ENCODE peak calls at places on chromosomes 1 and 21, in seven cellular contexts. One of them, this sample, is unnamed. For H3K4me1, the result is how much of the 10 kb centered on the place peaks cover.

GRCh38 chr1:1100296-1100695 is 15.6 kb downstream of the C1orf159 start:
- DNase-seq in transverse colon: peak
- DNase-seq in psoas muscle: no peak
- DNase-seq in endodermal cell: no peak
- DNase-seq in sigmoid colon: no peak
- DNase-seq in adrenal gland: no peak
- DNase-seq in tibial artery: peak
- DNase-seq in this sample: peak

GRCh38 chr1:2505461-2505994 is 20.9 kb downstream of the PANK4 start:
- DNase-seq in psoas muscle: no peak
- DNase-seq in endodermal cell: no peak
- DNase-seq in tibial artery: no peak
- DNase-seq in adrenal gland: no peak
- DNase-seq in transverse colon: no peak
- DNase-seq in sigmoid colon: no peak
- DNase-seq in this sample: no peak

GRCh38 chr1:17239420-17239819 is 9.5 kb upstream of the PADI3 start:
- DNase-seq in endodermal cell: peak
- DNase-seq in sigmoid colon: no peak
- DNase-seq in tibial artery: no peak
- DNase-seq in transverse colon: peak
- DNase-seq in psoas muscle: peak
- DNase-seq in adrenal gland: peak
- DNase-seq in this sample: no peak

GRCh38 chr1:183391863-183392262 is 26.3 kb downstream of the NMNAT2 start:
- DNase-seq in tibial artery: no peak
- DNase-seq in transverse colon: no peak
- DNase-seq in sigmoid colon: no peak
- DNase-seq in adrenal gland: no peak
- DNase-seq in endodermal cell: no peak
- DNase-seq in psoas muscle: no peak
- DNase-seq in this sample: no peak

GRCh38 chr1:228321478-228321877 is 85.2 kb downstream of the TRIM11 start:
- DNase-seq in tibial artery: peak
- DNase-seq in transverse colon: no peak
- DNase-seq in endodermal cell: peak
- DNase-seq in sigmoid colon: no peak
- DNase-seq in psoas muscle: no peak
- DNase-seq in adrenal gland: no peak
- DNase-seq in this sample: no peak

GRCh38 chr1:159179906-159180305 is 8.5 kb downstream of the CADM3 start:
- DNase-seq in psoas muscle: no peak
- DNase-seq in transverse colon: no peak
- DNase-seq in tibial artery: no peak
- DNase-seq in adrenal gland: no peak
- DNase-seq in endodermal cell: no peak
- DNase-seq in sigmoid colon: no peak
- DNase-seq in this sample: no peak

GRCh38 chr1:245475116-245475515 is 320.3 kb downstream of the KIF26B start:
- DNase-seq in transverse colon: no peak
- DNase-seq in sigmoid colon: no peak
- DNase-seq in adrenal gland: no peak
- DNase-seq in endodermal cell: no peak
- DNase-seq in psoas muscle: no peak
- DNase-seq in tibial artery: no peak
- DNase-seq in this sample: no peak

GRCh38 chr1:195045072-195045471 is 1563.2 kb downstream of the KCNT2 start:
- DNase-seq in tibial artery: no peak
- DNase-seq in psoas muscle: no peak
- DNase-seq in adrenal gland: no peak
- DNase-seq in sigmoid colon: no peak
- DNase-seq in endodermal cell: no peak
- DNase-seq in transverse colon: no peak
- DNase-seq in this sample: no peak

DNA sequence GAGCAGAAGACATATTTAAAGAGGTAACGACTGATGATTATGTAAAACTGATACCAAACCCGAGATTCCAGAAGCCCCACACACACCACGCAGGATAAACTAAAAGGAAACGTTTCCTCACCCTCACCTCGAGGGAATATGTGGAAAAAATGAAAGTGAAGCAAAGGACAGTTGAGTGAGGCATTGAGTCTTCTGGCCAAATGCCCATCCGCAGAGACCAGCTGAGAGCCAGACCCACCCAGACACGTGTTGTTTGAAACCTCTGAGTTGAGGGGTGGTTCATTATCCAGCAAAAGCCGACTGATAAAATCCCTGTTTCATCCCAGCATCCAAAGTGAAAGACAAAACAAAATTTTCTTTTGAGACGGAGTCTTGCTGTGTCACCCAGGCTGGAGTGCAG is 29.6 kb upstream of the PCBP3 start:
- DNase-seq in transverse colon: no peak
- DNase-seq in tibial artery: peak
- DNase-seq in endodermal cell: no peak
- DNase-seq in adrenal gland: no peak
- DNase-seq in sigmoid colon: no peak
- DNase-seq in psoas muscle: no peak
- DNase-seq in this sample: no peak
- H3K27ac ChIP-seq in transverse colon: no peak
- H3K27ac ChIP-seq in tibial artery: no peak
- H3K27ac ChIP-seq in endodermal cell: no peak
- H3K27ac ChIP-seq in adrenal gland: no peak
- H3K27ac ChIP-seq in sigmoid colon: no peak
- H3K27ac ChIP-seq in psoas muscle: no peak
- H3K27ac ChIP-seq in this sample: no peak

GRCh38 chr1:192555399-192555798 is 20.2 kb upstream of the RGS1 start:
- DNase-seq in adrenal gland: no peak
- DNase-seq in endodermal cell: no peak
- DNase-seq in psoas muscle: no peak
- DNase-seq in tibial artery: no peak
- DNase-seq in sigmoid colon: no peak
- DNase-seq in transverse colon: no peak
- DNase-seq in this sample: no peak

GRCh38 chr1:192554904-192555303 is 20.7 kb upstream of the RGS1 start:
- DNase-seq in tibial artery: no peak
- DNase-seq in transverse colon: no peak
- DNase-seq in endodermal cell: no peak
- DNase-seq in psoas muscle: no peak
- DNase-seq in adrenal gland: no peak
- DNase-seq in sigmoid colon: no peak
- DNase-seq in this sample: no peak

GRCh38 chr1:192563129-192563528 is 12.4 kb upstream of the RGS1 start:
- DNase-seq in transverse colon: no peak
- DNase-seq in tibial artery: no peak
- DNase-seq in endodermal cell: no peak
- DNase-seq in adrenal gland: no peak
- DNase-seq in psoas muscle: no peak
- DNase-seq in sigmoid colon: no peak
- DNase-seq in this sample: no peak

GRCh38 chr1:192557841-192558595 is 17.6 kb upstream of the RGS1 start:
- DNase-seq in sigmoid colon: no peak
- DNase-seq in tibial artery: no peak
- DNase-seq in endodermal cell: no peak
- DNase-seq in psoas muscle: no peak
- DNase-seq in adrenal gland: no peak
- DNase-seq in transverse colon: no peak
- DNase-seq in this sample: no peak

DNA sequence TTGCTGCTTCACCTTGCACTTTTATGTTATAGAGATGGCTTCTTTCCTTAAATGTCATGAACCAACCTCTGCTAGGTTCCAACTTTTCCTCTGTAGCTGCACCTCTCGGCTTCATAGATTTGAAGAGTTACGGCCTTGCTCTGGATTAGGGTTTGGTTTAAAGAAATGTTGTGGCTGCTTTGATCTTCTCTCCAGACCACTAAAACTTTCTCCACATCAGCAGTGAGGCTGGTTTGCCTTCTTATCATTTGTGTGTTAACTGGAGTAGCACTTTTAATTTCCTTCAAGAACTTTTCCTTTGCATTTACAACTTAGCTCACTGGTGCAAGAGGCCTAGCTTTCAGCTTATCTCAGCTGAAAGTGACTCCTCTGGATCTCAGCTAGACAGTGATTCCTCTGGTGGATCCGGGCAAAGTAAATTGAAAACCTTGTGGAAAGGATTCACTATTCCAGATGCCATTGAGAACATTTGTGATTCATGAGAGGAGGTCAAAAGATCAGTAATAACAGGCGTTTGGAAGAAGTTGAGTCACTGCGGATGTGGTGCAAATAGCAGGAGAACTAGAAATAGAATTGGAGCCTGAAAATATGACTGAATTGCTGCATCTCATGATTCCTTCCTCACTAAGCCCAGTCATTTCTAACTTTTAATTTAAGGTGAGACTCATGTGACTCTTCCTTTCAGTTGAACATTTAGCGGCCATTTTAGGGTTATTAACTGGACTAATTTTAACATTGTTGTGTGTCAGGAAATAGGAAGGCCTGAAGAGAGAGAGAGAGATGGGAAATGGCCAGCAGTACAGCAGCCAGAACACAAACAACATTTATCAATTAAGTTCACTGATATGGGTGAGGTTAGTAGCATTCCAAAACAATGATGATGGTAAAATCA is 16.2 kb upstream of the RGS1 start:
- DNase-seq in sigmoid colon: no peak
- DNase-seq in adrenal gland: no peak
- DNase-seq in psoas muscle: no peak
- DNase-seq in endodermal cell: no peak
- DNase-seq in tibial artery: peak
- DNase-seq in transverse colon: no peak
- DNase-seq in this sample: no peak
- H3K4me1 ChIP-seq in sigmoid colon: under half
- H3K4me1 ChIP-seq in adrenal gland: under half
- H3K4me1 ChIP-seq in psoas muscle: under half
- H3K4me1 ChIP-seq in endodermal cell: under half
- H3K4me1 ChIP-seq in tibial artery: under half
- H3K4me1 ChIP-seq in transverse colon: under half
- H3K4me1 ChIP-seq in this sample: under half

GRCh38 chr1:42923367-42924248 is 35.1 kb downstream of the SLC2A1 start:
- DNase-seq in adrenal gland: no peak
- DNase-seq in endodermal cell: no peak
- DNase-seq in psoas muscle: no peak
- DNase-seq in tibial artery: no peak
- DNase-seq in sigmoid colon: no peak
- DNase-seq in transverse colon: no peak
- DNase-seq in this sample: no peak

GRCh38 chr1:42926235-42926869 is 32.3 kb downstream of the SLC2A1 start:
- DNase-seq in psoas muscle: no peak
- DNase-seq in adrenal gland: no peak
- DNase-seq in tibial artery: no peak
- DNase-seq in endodermal cell: peak
- DNase-seq in transverse colon: no peak
- DNase-seq in sigmoid colon: no peak
- DNase-seq in this sample: no peak

GRCh38 chr1:42926870-42927242 is 31.8 kb downstream of the SLC2A1 start:
- DNase-seq in tibial artery: no peak
- DNase-seq in psoas muscle: no peak
- DNase-seq in transverse colon: no peak
- DNase-seq in endodermal cell: peak
- DNase-seq in adrenal gland: no peak
- DNase-seq in sigmoid colon: no peak
- DNase-seq in this sample: no peak

GRCh38 chr1:42924249-42925131 is 34.2 kb downstream of the SLC2A1 start:
- DNase-seq in transverse colon: peak
- DNase-seq in tibial artery: peak
- DNase-seq in adrenal gland: peak
- DNase-seq in endodermal cell: peak
- DNase-seq in sigmoid colon: peak
- DNase-seq in psoas muscle: peak
- DNase-seq in this sample: peak

DNA sequence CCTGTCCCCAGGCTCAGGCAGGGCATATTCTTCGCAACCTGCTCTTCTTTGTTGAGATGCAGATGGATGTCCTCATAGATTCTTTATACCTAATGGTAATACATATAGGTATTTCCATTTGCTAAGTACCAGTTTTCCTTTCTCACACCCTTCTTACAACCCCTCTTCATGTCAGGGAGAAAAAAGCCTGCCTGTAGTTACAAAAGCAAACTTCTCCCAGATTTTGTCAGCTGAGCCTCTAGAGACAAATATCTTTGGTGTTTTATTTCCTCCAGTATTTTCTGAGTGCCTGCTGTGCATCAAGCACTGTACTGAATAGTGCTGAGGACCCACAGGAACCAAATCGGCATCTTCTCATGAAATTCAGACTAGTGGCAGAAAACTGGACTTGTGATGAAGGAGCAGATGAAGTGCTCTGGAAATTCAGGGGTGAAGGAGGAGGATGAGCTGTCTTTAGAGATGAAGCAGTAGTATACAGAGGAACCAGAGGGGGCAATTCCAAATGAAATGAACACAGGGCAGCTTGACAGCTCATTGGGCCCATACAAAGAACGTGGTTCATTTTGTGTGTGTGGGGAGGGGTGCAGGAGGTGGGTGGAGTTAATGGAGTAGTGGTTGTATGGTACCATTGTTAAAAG is 33.4 kb downstream of the SLC2A1 start:
- DNase-seq in endodermal cell: peak
- DNase-seq in psoas muscle: no peak
- DNase-seq in sigmoid colon: no peak
- DNase-seq in adrenal gland: no peak
- DNase-seq in tibial artery: no peak
- DNase-seq in transverse colon: no peak
- DNase-seq in this sample: no peak
- H3K27ac ChIP-seq in endodermal cell: peak
- H3K27ac ChIP-seq in psoas muscle: peak
- H3K27ac ChIP-seq in sigmoid colon: peak
- H3K27ac ChIP-seq in adrenal gland: no peak
- H3K27ac ChIP-seq in tibial artery: peak
- H3K27ac ChIP-seq in transverse colon: peak
- H3K27ac ChIP-seq in this sample: no peak

GRCh38 chr1:160418483-160418882 is 18.1 kb downstream of the VANGL2 start:
- DNase-seq in tibial artery: no peak
- DNase-seq in endodermal cell: no peak
- DNase-seq in adrenal gland: no peak
- DNase-seq in sigmoid colon: no peak
- DNase-seq in psoas muscle: no peak
- DNase-seq in transverse colon: no peak
- DNase-seq in this sample: no peak

GRCh38 chr1:160414836-160415235 is 14.5 kb downstream of the VANGL2 start:
- DNase-seq in sigmoid colon: no peak
- DNase-seq in adrenal gland: no peak
- DNase-seq in psoas muscle: no peak
- DNase-seq in endodermal cell: no peak
- DNase-seq in tibial artery: no peak
- DNase-seq in transverse colon: no peak
- DNase-seq in this sample: no peak

GRCh38 chr1:160415696-160416298 is 15.4 kb downstream of the VANGL2 start:
- DNase-seq in tibial artery: no peak
- DNase-seq in transverse colon: no peak
- DNase-seq in psoas muscle: no peak
- DNase-seq in adrenal gland: no peak
- DNase-seq in sigmoid colon: no peak
- DNase-seq in endodermal cell: no peak
- DNase-seq in this sample: no peak

GRCh38 chr1:160413716-160414115 is 13.4 kb downstream of the VANGL2 start:
- DNase-seq in transverse colon: no peak
- DNase-seq in psoas muscle: no peak
- DNase-seq in adrenal gland: no peak
- DNase-seq in endodermal cell: no peak
- DNase-seq in sigmoid colon: no peak
- DNase-seq in tibial artery: no peak
- DNase-seq in this sample: no peak

DNA sequence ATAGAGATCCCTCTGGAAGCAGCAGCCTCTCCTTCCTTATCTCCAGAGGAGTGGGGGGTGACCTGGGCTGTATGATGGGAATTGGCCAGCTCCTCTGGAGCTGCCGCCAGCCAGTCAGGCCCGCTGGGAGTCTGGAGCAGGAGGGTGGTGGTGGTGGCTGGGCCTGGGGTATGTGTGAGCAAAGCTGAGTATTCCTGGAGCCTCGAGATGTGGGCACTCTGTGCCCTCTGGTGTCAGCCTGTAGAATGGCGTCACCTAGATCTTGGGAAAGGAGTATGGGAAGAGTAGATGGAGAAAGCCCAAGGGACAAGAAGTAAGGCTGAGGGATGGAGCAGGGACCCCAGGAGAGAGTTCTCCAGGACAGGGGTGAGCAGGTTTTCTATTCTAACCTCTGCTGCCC is 16.0 kb downstream of the VANGL2 start:
- DNase-seq in sigmoid colon: no peak
- DNase-seq in tibial artery: no peak
- DNase-seq in adrenal gland: no peak
- DNase-seq in psoas muscle: no peak
- DNase-seq in transverse colon: no peak
- DNase-seq in endodermal cell: peak
- DNase-seq in this sample: no peak
- H3K4me1 ChIP-seq in sigmoid colon: under half
- H3K4me1 ChIP-seq in tibial artery: under half
- H3K4me1 ChIP-seq in adrenal gland: under half
- H3K4me1 ChIP-seq in psoas muscle: under half
- H3K4me1 ChIP-seq in transverse colon: under half
- H3K4me1 ChIP-seq in endodermal cell: under half
- H3K4me1 ChIP-seq in this sample: under half

This sample was measured in kidney.